ENCODE peak calls at places on chromosomes 12 and 14, in five cellular contexts. J is endothelial cell; S is effector CD4-positive, alpha-beta T cell; Q is activated gamma-delta T cell treated with anti-CD3 and anti-CD28 coated beads, Interleukin-2, amount 50 U/mL, for 16 hours; U is NCI-H524. D is an unnamed sample.

GRCh38 chr12:73726881-73727280 is 810.8 kb upstream of the ATXN7L3B start:
- DNase-seq in J (no peak), S (no peak), Q (no peak), U (no peak), D (no peak)

GRCh38 chr12:11986165-11986564 is 84.6 kb upstream of the BCL2L14 start:
- DNase-seq in J (no peak), S (no peak), Q (no peak), U (no peak), D (no peak)

GRCh38 chr12:70763666-70764065 is 126.4 kb upstream of the PTPRB start:
- DNase-seq in J (no peak), S (no peak), Q (no peak), U (no peak), D (no peak)

GRCh38 chr14:77290705-77291104 is 19.7 kb upstream of the NGB start:
- DNase-seq in J (no peak), S (no peak), Q (no peak), U (no peak), D (no peak)

GRCh38 chr12:93908846-93909592 is 231.8 kb downstream of the CRADD start:
- DNase-seq in J (no peak), S (no peak), Q (no peak), U (no peak), D (no peak)

GRCh38 chr12:95997911-95998510 is 1.9 kb upstream of the HAL start:
- DNase-seq in J (no peak), S (no peak), Q (no peak), U (no peak), D (no peak)

GRCh38 chr14:73787760-73788508 is 63.7 kb upstream of the PTGR2 start:
- DNase-seq in J (no peak), S (no peak), Q (no peak), U (no peak), D (no peak)

GRCh38 chr12:126668961-126669360 is 1598.0 kb upstream of the TMEM132C start:
- DNase-seq in J (no peak), S (no peak), Q (no peak), U (no peak), D (no peak)

GRCh38 chr12:93943766-93944165 is 204.6 kb upstream of the PLXNC1 start:
- DNase-seq in J (no peak), S (no peak), Q (no peak), U (no peak), D (no peak)

GRCh38 chr12:123044351-123044750 is 63.9 kb downstream of the ARL6IP4 start:
- DNase-seq in J (no peak), S (no peak), Q (no peak), U (no peak), D (no peak)

GRCh38 chr12:46494424-46494823 is 121.9 kb upstream of the SLC38A2 start:
- DNase-seq in J (no peak), S (no peak), Q (no peak), U (no peak), D (no peak)

GRCh38 chr14:24232645-24233537 is at the start of gene GMPR2:
- DNase-seq in J (no peak), S (no peak), Q (no peak), U (no peak), D (no peak)

GRCh38 chr14:95273041-95273978 is 46.4 kb downstream of the CLMN start:
- DNase-seq in J (no peak), S (no peak), Q (no peak), U (no peak), D (no peak)

GRCh38 chr12:25769076-25769945 is 189.2 kb upstream of the RASSF8 start:
- DNase-seq in J (no peak), S (no peak), Q (no peak), U (no peak), D (no peak)

GRCh38 chr12:49636574-49636973 is 13.2 kb downstream of the PRPF40B start:
- DNase-seq in J (no peak), S (no peak), Q (no peak), U (no peak), D (no peak)

GRCh38 chr14:99732436-99733220 is 48.5 kb downstream of the CYP46A1 start:
- DNase-seq in J (peak), S (no peak), Q (no peak), U (no peak), D (no peak)

GRCh38 chr12:122891661-122892525 is 4.0 kb downstream of the VPS37B start:
- DNase-seq in J (no peak), S (no peak), Q (no peak), U (no peak), D (no peak)

GRCh38 chr12:127389923-127390322 is 877.0 kb upstream of the TMEM132C start:
- DNase-seq in J (no peak), S (no peak), Q (no peak), U (no peak), D (no peak)

D was measured in central memory CD4-positive, alpha-beta T cell.